ENCODE peak calls at places on chromosome 10, in five cellular contexts. Y is trophoblast cell, G is mesendoderm, E is H1, Z is IMR-90. B is an unnamed sample.

GRCh38 chr10:109668137-109668536 is 255.2 kb downstream of the XPNPEP1 start:
- DNase-seq in E (no peak), Z (no peak), G (no peak), Y (no peak), B (no peak)

GRCh38 chr10:118027397-118027796 is 19.3 kb downstream of the RAB11FIP2 start:
- DNase-seq in Z (no peak), G (no peak), E (no peak), Y (no peak), B (no peak)

GRCh38 chr10:121659236-121659635 is 61.0 kb upstream of the FGFR2 start:
- DNase-seq in G (no peak), Y (no peak), Z (no peak), E (no peak), B (no peak)

GRCh38 chr10:44242091-44242490 is 142.8 kb downstream of the CXCL12 start:
- DNase-seq in Z (no peak), G (no peak), E (no peak), Y (no peak), B (no peak)

GRCh38 chr10:102113956-102114857 is 6.0 kb downstream of the LDB1 start:
- DNase-seq in E (peak), G (peak), Y (no peak), Z (no peak), B (peak)

GRCh38 chr10:52740913-52741675 is 31.5 kb downstream of the MBL2 start:
- DNase-seq in Y (peak), Z (peak), G (peak), E (peak), B (peak)

GRCh38 chr10:81251457-81252115 is 623.4 kb upstream of the NRG3 start:
- DNase-seq in Z (no peak), Y (no peak), G (peak), E (no peak), B (peak)

GRCh38 chr10:70328018-70328417 is 44.2 kb upstream of the NPFFR1 start:
- DNase-seq in E (no peak), G (no peak), Y (no peak), Z (no peak), B (no peak)

GRCh38 chr10:13758302-13758701 is 171.5 kb downstream of the PRPF18 start:
- DNase-seq in G (peak), Y (peak), E (no peak), Z (peak), B (peak)

GRCh38 chr10:82981137-82981723 is 1106.2 kb downstream of the NRG3 start:
- DNase-seq in Y (no peak), E (no peak), G (no peak), Z (peak), B (no peak)

GRCh38 chr10:127853868-127854768 is 38.6 kb downstream of the CLRN3 start:
- DNase-seq in Z (peak), E (peak), Y (peak), G (peak), B (peak)

GRCh38 chr10:121323448-121323847 is 274.8 kb downstream of the FGFR2 start:
- DNase-seq in E (no peak), Y (no peak), Z (no peak), G (no peak), B (no peak)

GRCh38 chr10:11863353-11864105 is 40.4 kb downstream of the PROSER2 start:
- DNase-seq in E (no peak), G (no peak), Z (no peak), Y (no peak), B (no peak)

GRCh38 chr10:42958142-42958868 is 118.6 kb upstream of the RET start:
- DNase-seq in Z (no peak), Y (no peak), E (no peak), G (no peak), B (no peak)

GRCh38 chr10:43000651-43001426 is 76.0 kb upstream of the RET start:
- DNase-seq in Z (no peak), E (no peak), G (no peak), Y (no peak), B (no peak)

GRCh38 chr10:92891885-92892705 is 43.8 kb downstream of the EXOC6 start:
- DNase-seq in G (peak), Z (peak), Y (peak), E (no peak), B (peak)

GRCh38 chr10:47425813-47426419 is 41.8 kb upstream of the ZNF488 start:
- DNase-seq in E (no peak), G (no peak), Z (no peak), Y (no peak), B (peak)

GRCh38 chr10:58672855-58673254 is 160.2 kb downstream of the BICC1 start:
- DNase-seq in G (no peak), E (no peak), Y (no peak), Z (peak), B (no peak)

GRCh38 chr10:1544929-1545328 is 192.4 kb downstream of the ADARB2 start:
- DNase-seq in Y (no peak), G (no peak), E (no peak), Z (no peak), B (no peak)

GRCh38 chr10:80407836-80408197 is 534 bp upstream of the PRXL2A start:
- DNase-seq in E (peak), G (peak), Y (no peak), Z (no peak), B (peak)

GRCh38 chr10:126867567-126868365 is 37.5 kb upstream of the DOCK1 start:
- DNase-seq in Z (peak), E (no peak), G (no peak), Y (no peak), B (no peak)

GRCh38 chr10:4330626-4331025 is 495.4 kb upstream of the AKR1E2 start:
- DNase-seq in E (no peak), G (no peak), Z (no peak), Y (no peak), B (no peak)

GRCh38 chr10:60123172-60123571 is 216.8 kb upstream of the CCDC6 start:
- DNase-seq in Z (peak), E (no peak), Y (no peak), G (no peak), B (no peak)

GRCh38 chr10:124867304-124867703 is 65.7 kb downstream of the ABRAXAS2 start:
- DNase-seq in E (no peak), G (peak), Y (no peak), Z (no peak), B (no peak)

GRCh38 chr10:89207181-89207800 is at the start of gene CH25H:
- DNase-seq in G (peak), Z (peak), E (no peak), Y (peak), B (peak)

GRCh38 chr10:19803676-19804075 is 12.6 kb upstream of the PLXDC2 start:
- DNase-seq in Z (no peak), G (no peak), E (no peak), Y (no peak), B (no peak)

GRCh38 chr10:91339729-91340128 is 70.4 kb upstream of the HECTD2 start:
- DNase-seq in Z (no peak), E (no peak), G (no peak), Y (no peak), B (no peak)

GRCh38 chr10:129909531-129910286 is 54.4 kb downstream of the EBF3 start:
- DNase-seq in G (no peak), Z (no peak), Y (no peak), E (no peak), B (no peak)

GRCh38 chr10:71029411-71029881 is 141.1 kb upstream of the PCBD1 start:
- DNase-seq in G (no peak), Z (no peak), Y (peak), E (no peak), B (no peak)

GRCh38 chr10:112226439-112227248 is 43.1 kb upstream of the GPAM start:
- DNase-seq in G (no peak), E (no peak), Y (peak), Z (no peak), B (no peak)

GRCh38 chr10:79003183-79004100 is 65.3 kb upstream of the ZMIZ1 start:
- DNase-seq in Y (no peak), Z (no peak), E (no peak), G (no peak), B (no peak)

GRCh38 chr10:79004311-79004710 is 64.5 kb upstream of the ZMIZ1 start:
- DNase-seq in Y (no peak), Z (no peak), G (no peak), E (no peak), B (no peak)

GRCh38 chr10:79007843-79008319 is 60.9 kb upstream of the ZMIZ1 start:
- DNase-seq in G (no peak), E (no peak), Y (no peak), Z (no peak), B (no peak)

GRCh38 chr10:79007037-79007842 is 61.5 kb upstream of the ZMIZ1 start:
- DNase-seq in E (no peak), G (no peak), Y (no peak), Z (no peak), B (no peak)

GRCh38 chr10:79005126-79005820 is 63.5 kb upstream of the ZMIZ1 start:
- DNase-seq in Z (no peak), G (no peak), E (no peak), Y (no peak), B (no peak)
- H2AK5ac ChIP-seq in Z (no peak), G (no peak), E (no peak), Y (no peak), B (no peak)

DNA sequence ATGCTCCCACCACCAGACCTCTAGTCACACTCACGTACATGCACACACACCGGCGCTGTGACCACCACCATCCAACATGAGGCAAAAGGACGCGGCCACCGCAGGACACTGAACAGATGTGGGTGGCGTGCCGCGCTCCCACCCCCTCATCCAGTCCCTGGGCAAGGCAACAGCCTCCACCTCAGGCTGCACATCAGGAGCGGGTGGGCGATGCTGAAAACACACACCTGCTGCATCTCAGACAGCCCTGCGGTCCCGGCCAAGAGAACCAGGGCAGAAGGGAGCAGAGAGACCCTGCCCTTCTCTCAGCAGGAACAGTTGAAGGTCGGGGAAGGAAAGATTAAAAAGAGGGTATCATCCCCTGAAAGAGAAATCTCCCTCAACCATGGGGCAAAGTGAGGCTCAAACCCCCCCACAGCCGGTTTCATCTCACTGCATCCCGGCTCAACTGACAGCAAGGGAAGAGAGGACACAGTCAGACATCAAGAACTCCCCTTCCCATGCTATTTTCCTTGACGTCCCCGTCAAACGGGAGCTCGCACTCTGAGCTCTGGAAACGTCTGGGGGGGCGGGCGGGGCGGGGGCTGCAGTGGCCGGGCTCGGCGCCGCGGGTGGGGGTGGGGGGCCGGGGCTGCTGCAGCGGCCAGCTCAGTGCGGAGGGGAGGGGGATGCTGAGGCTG is 1.1 kb downstream of the CAMK2G start:
- DNase-seq in Z (no peak), E (no peak), G (no peak), Y (no peak), B (no peak)
- H2AK5ac ChIP-seq in Z (peak), E (no peak), G (no peak), Y (no peak), B (no peak)

GRCh38 chr10:132163278-132163765 is 23.4 kb upstream of the DPYSL4 start:
- DNase-seq in G (peak), Y (no peak), Z (no peak), E (peak), B (peak)

GRCh38 chr10:132163826-132164515 is 22.8 kb upstream of the DPYSL4 start:
- DNase-seq in Y (no peak), E (no peak), G (no peak), Z (no peak), B (no peak)

GRCh38 chr10:132164801-132165278 is 21.9 kb upstream of the DPYSL4 start:
- DNase-seq in Y (no peak), G (no peak), Z (no peak), E (no peak), B (peak)

GRCh38 chr10:132162021-132162531 is 24.7 kb upstream of the DPYSL4 start:
- DNase-seq in Y (no peak), G (no peak), E (no peak), Z (no peak), B (no peak)

GRCh38 chr10:132162590-132163277 is 24.0 kb upstream of the DPYSL4 start:
- DNase-seq in Y (no peak), E (no peak), G (no peak), Z (no peak), B (no peak)
- H2AK5ac ChIP-seq in Y (no peak), E (no peak), G (no peak), Z (no peak), B (no peak)

GRCh38 chr10:75395171-75395954 is 6.2 kb downstream of the ZNF503 start:
- DNase-seq in Y (no peak), G (peak), Z (peak), E (peak), B (peak)

GRCh38 chr10:75396861-75397570 is 4.5 kb downstream of the ZNF503 start:
- DNase-seq in Z (no peak), Y (no peak), E (peak), G (peak), B (peak)

GRCh38 chr10:75398238-75398629 is 3.3 kb downstream of the ZNF503 start:
- DNase-seq in E (no peak), G (no peak), Y (no peak), Z (no peak), B (no peak)

GRCh38 chr10:75397571-75397921 is 4.0 kb downstream of the ZNF503 start:
- DNase-seq in E (no peak), G (peak), Z (no peak), Y (no peak), B (no peak)

GRCh38 chr10:75395955-75396860 is 5.4 kb downstream of the ZNF503 start:
- DNase-seq in E (peak), G (peak), Y (no peak), Z (no peak), B (peak)
- H2AK5ac ChIP-seq in E (no peak), G (no peak), Y (no peak), Z (peak), B (no peak)

GRCh38 chr10:31129880-31130405 is 98.3 kb upstream of the ZNF438 start:
- DNase-seq in Z (no peak), G (no peak), E (peak), Y (no peak), B (no peak)
- H2AK5ac ChIP-seq in Z (peak), G (no peak), E (no peak), Y (no peak), B (no peak)

DNA sequence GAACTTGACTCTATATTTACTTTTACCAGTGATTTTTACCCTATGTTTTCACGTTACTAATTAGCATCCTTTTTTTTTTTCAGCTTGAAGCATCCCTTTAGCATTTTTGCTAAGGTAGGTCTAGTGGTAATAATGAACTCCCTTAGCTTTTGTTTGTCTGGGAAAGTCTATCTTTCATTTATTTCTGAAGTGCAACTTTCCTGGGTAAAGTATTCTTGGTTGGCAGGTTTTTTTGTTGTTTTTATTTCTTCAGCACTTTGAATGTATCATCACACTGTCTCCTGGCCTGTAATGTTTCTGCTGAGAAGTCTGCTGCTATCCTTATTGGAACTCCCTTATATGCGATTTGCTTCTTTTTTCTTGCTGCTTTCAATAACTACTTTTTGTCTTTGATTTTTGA is 149.7 kb upstream of the HPS1 start:
- DNase-seq in Y (no peak), Z (no peak), G (no peak), E (no peak), B (no peak)
- H2AK5ac ChIP-seq in Y (no peak), Z (no peak), G (no peak), E (no peak), B (no peak)

DNA sequence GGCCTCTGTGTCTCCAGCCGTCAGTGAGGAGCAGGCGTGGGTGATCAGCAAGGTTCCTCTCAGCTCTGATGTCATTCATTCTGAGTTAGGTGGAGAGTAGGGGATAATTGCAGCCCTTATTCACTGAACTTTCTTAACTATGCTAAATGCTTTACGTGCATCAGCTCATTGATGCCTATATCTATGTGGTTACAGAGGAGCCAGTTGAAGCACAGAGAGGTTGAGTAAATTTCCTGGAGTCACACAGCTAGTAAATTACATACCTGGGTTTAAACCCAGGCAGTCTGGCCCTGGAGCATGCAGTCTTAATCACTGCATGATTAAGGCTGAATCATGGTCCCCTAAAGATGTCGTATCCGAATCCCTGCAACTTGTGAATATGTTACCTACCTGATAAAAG is 99.6 kb downstream of the GRK5 start:
- DNase-seq in Z (peak), E (no peak), Y (peak), G (no peak), B (no peak)
- H2AK5ac ChIP-seq in Z (no peak), E (no peak), Y (no peak), G (no peak), B (no peak)